ENCODE peak calls at places on chromosome 21, in four cellular contexts. C, S, E and U are unnamed samples.

GRCh38 chr21:17783816-17784598 is 35.1 kb downstream of the C21orf91 start:
- DNase-seq in E (no peak), S (no peak), C (no peak), U (no peak)

GRCh38 chr21:9730866-9731265 is 790.5 kb upstream of the TPTE start:
- DNase-seq in C (no peak), E (no peak), S (no peak), U (no peak)

GRCh38 chr21:39386194-39386593 is 37.3 kb upstream of the HMGN1 start:
- DNase-seq in S (no peak), E (no peak), C (no peak), U (no peak)

GRCh38 chr21:28991861-28992525 is 684 bp downstream of the LTN1 start:
- DNase-seq in C (no peak), E (no peak), S (no peak), U (peak)

GRCh38 chr21:38092033-38092432 is 164.8 kb upstream of the KCNJ15 start:
- DNase-seq in S (no peak), E (no peak), C (no peak), U (no peak)

GRCh38 chr21:31366825-31367224 is 22.8 kb upstream of the TIAM1 start:
- DNase-seq in S (peak), E (no peak), C (no peak), U (peak)

GRCh38 chr21:29181799-29182470 is 51.5 kb downstream of the MAP3K7CL start:
- DNase-seq in S (peak), C (no peak), E (no peak), U (peak)

GRCh38 chr21:32562426-32562825 is 22.9 kb downstream of the TCP10L start:
- DNase-seq in S (peak), E (peak), C (no peak), U (peak)

GRCh38 chr21:31855180-31855579 is 17.6 kb upstream of the HUNK start:
- DNase-seq in S (no peak), C (no peak), E (no peak), U (peak)

GRCh38 chr21:31201548-31201947 is 142.5 kb downstream of the TIAM1 start:
- DNase-seq in C (no peak), S (peak), E (no peak), U (no peak)

DNA sequence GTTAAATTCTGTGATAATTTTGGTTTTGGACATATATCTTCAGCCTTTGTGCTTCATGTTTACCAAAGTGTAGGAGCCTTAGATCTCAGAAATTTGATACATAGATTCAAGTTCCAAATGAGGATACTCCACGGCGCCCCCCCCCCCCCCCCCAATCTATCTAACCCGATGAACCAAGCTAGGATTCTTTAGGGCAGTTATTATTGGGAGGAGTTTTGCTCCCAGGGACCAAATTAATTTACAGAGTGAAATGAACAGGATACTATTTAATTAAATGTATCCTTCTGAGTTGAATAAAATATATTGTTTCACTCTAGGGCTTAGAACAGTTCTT is 3.2 kb downstream of the USP25 start:
- DNase-seq in E (no peak), S (no peak), C (no peak), U (no peak)
- H3K4me3 ChIP-seq in E (no peak), S (no peak), C (peak), U (no peak)

DNA sequence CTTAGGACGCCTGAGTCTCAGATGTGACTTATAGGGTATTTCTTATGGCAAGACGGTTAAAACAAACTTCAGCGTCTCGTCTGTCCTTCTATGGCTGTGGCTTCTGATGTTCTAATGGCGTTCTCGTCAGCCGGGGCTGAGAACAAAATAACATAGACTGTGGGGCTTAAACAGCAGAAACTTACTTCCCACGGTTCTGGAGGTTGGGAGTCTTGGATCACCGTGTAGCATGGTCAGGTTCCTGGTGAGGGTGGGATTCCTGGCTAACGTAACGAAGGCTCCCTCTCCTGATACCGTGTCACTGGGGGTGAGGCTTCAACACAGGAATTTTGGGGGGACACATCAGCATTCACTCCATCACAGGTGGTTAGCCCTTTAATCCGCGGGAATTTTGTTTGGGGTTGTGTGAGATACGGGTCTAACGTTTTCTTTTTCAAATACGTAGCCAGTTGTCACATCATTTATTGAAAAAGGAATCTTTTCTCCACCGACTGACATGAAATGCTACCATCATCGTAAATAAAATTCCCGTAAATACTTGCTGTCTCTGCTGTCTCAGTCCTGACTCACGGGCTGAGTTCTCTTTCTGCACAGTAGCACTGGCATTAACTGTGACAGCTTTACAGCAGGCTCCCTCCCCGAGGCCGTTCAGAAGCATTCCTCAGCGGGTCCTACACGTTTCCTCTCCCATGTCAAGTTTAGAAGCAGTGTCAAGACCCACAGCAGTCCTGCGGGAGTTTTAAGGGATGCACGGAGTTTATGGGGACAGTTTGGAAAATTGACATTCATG is 8.1 kb upstream of the POFUT2 start:
- DNase-seq in C (no peak), E (no peak), S (peak), U (no peak)
- H2BK120ac ChIP-seq in C (no peak), E (no peak), S (peak), U (no peak)

DNA sequence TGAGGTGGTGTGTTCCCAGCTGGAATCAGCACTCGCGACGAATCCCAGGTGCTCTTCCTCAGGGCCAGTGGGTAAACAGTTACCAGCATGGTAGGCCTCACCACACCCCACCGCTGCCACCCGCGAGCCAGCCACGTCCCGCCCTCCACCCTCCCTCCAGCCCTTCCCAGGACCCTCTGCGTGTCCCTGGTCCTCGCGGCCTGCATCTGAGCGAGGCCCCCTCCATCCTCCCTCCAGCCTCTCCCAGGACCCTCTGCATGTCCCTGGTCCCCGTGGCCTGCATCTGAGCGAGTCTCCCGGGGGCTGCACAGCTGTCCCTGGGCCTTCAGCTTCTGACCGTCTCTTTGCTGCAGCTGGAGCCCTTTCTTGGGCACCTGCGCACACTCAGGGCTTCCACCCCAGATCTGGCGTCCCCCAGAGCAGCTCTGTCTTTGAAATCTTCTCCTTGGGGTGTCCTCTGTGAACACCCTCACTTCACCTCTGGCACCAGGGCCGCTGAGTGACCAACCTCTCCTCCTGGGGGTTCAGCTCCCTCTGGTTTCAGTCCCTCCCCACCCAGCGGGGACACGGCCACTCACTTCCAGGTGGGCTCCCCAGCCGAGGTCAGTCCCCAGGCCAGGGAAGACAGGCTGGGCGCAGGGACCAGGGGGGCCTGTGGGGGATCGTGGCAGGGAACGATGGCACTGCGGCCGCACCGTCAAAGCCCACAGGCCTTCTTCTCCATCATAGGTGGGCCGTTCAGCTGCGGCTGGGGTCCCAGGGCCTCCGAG is 57.8 kb upstream of the COL6A2 start:
- DNase-seq in S (no peak), C (peak), E (no peak), U (no peak)
- H2BK15ac ChIP-seq in S (peak), C (no peak), E (peak), U (no peak)

DNA sequence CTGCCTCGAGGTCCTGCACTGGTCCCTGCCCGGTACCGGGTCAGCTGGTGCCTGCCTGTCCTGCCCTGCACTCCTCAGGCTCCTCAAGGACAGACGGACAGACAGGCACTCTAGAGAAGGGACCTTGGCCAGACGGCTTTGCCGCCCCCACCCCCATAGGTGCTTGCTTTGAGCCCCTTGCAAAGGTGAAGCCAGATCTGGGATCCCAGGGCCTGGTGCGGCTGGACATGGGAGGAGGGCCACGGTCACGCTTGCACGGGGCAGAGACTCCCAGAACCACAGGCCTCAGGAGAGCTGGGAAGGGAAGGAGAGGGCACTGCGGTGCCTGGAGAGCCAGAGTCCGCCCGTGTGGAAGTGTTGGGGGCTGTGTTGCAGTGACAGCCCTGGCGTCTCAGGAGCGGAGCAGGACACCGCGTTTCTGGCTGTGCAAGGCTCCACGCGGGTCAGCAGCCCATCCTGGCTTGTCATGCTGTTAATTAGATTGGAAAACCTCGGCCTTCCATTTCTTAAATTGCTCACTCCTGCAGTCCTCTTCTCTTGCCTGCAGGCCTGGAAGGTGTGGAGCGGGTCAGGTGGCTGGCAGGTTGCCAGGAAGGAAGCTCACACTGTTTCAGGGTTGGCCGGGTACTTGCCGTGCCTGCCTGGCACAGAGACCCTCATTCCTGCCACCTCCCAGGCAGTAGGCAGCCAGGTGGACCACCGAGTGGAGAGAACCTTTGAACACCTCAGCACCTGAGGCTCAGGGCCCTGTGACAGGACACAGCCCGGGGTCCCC is 16.3 kb downstream of the COL18A1 start:
- DNase-seq in E (no peak), C (no peak), S (no peak), U (no peak)
- H3K4me3 ChIP-seq in E (no peak), C (no peak), S (no peak), U (no peak)

GRCh38 chr21:27814226-27814625 is 847.3 kb upstream of the ADAMTS5 start:
- DNase-seq in E (no peak), C (no peak), S (no peak), U (no peak)
- H2BK120ac ChIP-seq in E (no peak), C (no peak), S (no peak), U (no peak)

DNA sequence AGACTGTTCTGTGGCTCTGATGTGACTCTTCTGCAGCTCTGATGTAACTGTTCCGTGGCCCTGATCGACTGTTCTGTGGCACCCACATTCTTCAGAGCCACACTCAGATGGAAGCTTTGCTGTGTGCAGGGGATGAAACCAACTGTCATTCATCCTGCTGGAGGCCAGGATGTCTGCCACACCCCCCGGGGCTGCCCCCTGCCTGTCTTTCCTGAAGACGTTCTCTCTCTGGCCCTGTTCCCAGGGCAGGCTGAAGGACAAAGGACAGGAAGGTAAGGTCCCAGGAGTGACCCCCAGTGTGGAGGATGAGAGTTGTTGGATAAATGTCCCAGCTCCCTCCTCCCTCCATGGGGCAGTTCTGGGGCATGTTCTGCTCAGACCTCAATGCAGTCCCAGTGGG is 29.4 kb upstream of the UMODL1 start:
- DNase-seq in C (no peak), S (no peak), E (no peak), U (no peak)
- H2BK15ac ChIP-seq in C (no peak), S (peak), E (no peak), U (no peak)

DNA sequence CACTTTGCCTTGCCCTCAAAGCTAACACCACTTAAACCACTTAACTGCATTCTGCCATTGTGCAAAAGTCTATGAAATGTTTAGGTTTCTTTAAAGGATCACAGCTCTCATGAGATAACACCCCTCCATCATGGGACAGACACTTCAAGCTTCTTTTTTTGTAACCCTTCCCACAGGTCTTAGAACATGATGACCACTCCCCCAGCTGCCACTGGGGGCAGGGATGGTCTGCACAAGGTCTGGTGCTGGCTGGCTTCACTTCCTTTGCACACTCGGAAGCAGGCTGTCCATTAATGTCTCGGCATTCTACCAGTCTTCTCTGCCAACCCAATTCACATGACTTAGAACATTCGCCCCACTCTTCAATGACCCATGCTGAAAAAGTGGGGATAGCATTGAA is 7.7 kb downstream of the ADAMTS1 start:
- DNase-seq in C (no peak), S (no peak), E (no peak), U (peak)
- H3K4me3 ChIP-seq in C (no peak), S (no peak), E (no peak), U (no peak)

DNA sequence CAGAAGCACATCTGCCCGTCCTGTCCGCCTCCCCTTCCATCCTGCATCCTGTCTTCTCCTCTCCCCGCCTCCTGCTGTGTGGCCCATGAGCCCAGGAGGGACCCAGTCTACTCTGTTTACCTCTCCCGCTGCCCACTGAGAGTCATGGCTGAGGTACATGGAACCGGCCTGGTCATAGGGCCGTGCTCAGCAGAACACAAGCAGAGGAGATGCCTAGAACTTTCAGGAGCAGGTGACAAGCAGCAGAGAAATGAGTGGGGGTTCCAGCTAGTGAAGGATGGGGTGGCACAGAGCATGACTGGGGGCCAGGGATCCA is 70.8 kb downstream of the ATP5PO start:
- DNase-seq in E (no peak), S (no peak), C (no peak), U (no peak)
- H2BK120ac ChIP-seq in E (no peak), S (no peak), C (no peak), U (no peak)